ENCODE peak calls at places on chromosomes 12 and 14, in six cellular contexts. C is colonic mucosa, I is SK-N-SH, P is T-helper 17 cell, Z is uterus, H is ovary. X is an unnamed sample. For H3K9me3, the result is how much of the 10 kb centered on the place peaks cover.

GRCh38 chr14:90750701-90751100 is 65.5 kb downstream of the TTC7B start:
- DNase-seq in C (no peak), I (no peak), P (no peak), Z (no peak), H (no peak), X (no peak)

GRCh38 chr12:41943671-41944070 is 201.0 kb downstream of the GXYLT1 start:
- DNase-seq in C (no peak), I (no peak), P (no peak), Z (no peak), H (no peak), X (no peak)

GRCh38 chr14:101851716-101852395 is 90.3 kb downstream of the PPP2R5C start:
- DNase-seq in C (no peak), I (no peak), P (no peak), Z (no peak), H (no peak), X (no peak)

GRCh38 chr12:3186546-3187237 is 109.5 kb downstream of the TSPAN9 start:
- DNase-seq in C (no peak), I (no peak), P (no peak), Z (no peak), H (no peak), X (no peak)

GRCh38 chr12:26097046-26097878 is 27.6 kb downstream of the BHLHE41 start:
- DNase-seq in C (peak), I (peak), P (peak), Z (peak), H (peak), X (peak)

GRCh38 chr12:82357845-82358199 is 365 bp downstream of the CCDC59 start:
- DNase-seq in C (no peak), I (no peak), P (no peak), Z (no peak), H (no peak), X (no peak)

GRCh38 chr12:91126516-91126915 is 15.2 kb upstream of the LUM start:
- DNase-seq in C (no peak), I (no peak), P (no peak), Z (peak), H (no peak), X (no peak)

GRCh38 chr12:75315518-75315917 is 14.6 kb downstream of the CAPS2 start:
- DNase-seq in C (no peak), I (no peak), P (no peak), Z (no peak), H (no peak), X (no peak)

GRCh38 chr12:114625294-114625851 is 58.6 kb downstream of the TBX3 start:
- DNase-seq in C (peak), I (peak), P (no peak), Z (peak), H (no peak), X (peak)

GRCh38 chr14:67421356-67422224 is 9.6 kb upstream of the PLEK2 start:
- DNase-seq in C (no peak), I (no peak), P (no peak), Z (no peak), H (no peak), X (no peak)

GRCh38 chr12:39723831-39724230 is 104.2 kb upstream of the ABCD2 start:
- DNase-seq in C (no peak), I (no peak), P (no peak), Z (no peak), H (no peak), X (peak)

GRCh38 chr14:68008491-68008890 is 188.9 kb downstream of the RAD51B start:
- DNase-seq in C (no peak), I (no peak), P (no peak), Z (no peak), H (no peak), X (no peak)

GRCh38 chr12:123427036-123427769 is 9.3 kb downstream of the RILPL2 start:
- DNase-seq in C (no peak), I (no peak), P (peak), Z (no peak), H (no peak), X (no peak)

GRCh38 chr14:27668531-27668930 is 1070.7 kb upstream of the NOVA1 start:
- DNase-seq in C (no peak), I (no peak), P (no peak), Z (no peak), H (no peak), X (no peak)

GRCh38 chr12:27851311-27851710 is 71.3 kb upstream of the MANSC4 start:
- DNase-seq in C (no peak), I (no peak), P (no peak), Z (no peak), H (no peak), X (no peak)

GRCh38 chr14:39547845-39548244 is 115.6 kb upstream of the FBXO33 start:
- DNase-seq in C (no peak), I (no peak), P (no peak), Z (no peak), H (no peak), X (no peak)

DNA sequence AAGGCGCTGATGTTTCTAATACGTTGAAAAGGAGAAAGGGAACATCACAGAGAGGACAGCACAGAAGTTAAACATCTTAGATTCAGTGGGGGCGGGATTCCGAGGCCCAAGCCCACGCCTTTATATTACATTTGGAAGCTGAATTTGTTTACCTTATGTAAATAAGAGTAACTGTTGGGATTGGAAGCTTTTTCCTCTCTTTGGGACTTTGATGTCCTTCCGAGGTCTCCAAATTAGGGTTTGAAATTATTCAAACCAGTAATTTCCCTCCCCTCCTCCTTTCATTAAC is 6.4 kb downstream of the FOXA1 start:
- DNase-seq in C (peak), I (no peak), P (no peak), Z (no peak), H (no peak), X (no peak)
- H3K9me3 ChIP-seq in C (under half), I (under half), P (under half), Z (under half), H (under half), X (under half)

GRCh38 chr12:94640134-94640928 is 10.0 kb downstream of the TMCC3 start:
- DNase-seq in C (no peak), I (no peak), P (no peak), Z (no peak), H (no peak), X (no peak)

GRCh38 chr12:94641283-94641682 is 9.1 kb downstream of the TMCC3 start:
- DNase-seq in C (no peak), I (no peak), P (no peak), Z (no peak), H (no peak), X (no peak)

GRCh38 chr12:94644141-94644575 is 6.2 kb downstream of the TMCC3 start:
- DNase-seq in C (no peak), I (no peak), P (no peak), Z (no peak), H (no peak), X (no peak)

GRCh38 chr12:94644622-94645021 is 5.7 kb downstream of the TMCC3 start:
- DNase-seq in C (no peak), I (no peak), P (no peak), Z (no peak), H (no peak), X (no peak)

GRCh38 chr12:94643585-94643984 is 6.8 kb downstream of the TMCC3 start:
- DNase-seq in C (no peak), I (no peak), P (no peak), Z (no peak), H (no peak), X (no peak)
- H3K9me3 ChIP-seq in C (under half), I (under half), P (under half), Z (under half), H (under half), X (under half)

DNA sequence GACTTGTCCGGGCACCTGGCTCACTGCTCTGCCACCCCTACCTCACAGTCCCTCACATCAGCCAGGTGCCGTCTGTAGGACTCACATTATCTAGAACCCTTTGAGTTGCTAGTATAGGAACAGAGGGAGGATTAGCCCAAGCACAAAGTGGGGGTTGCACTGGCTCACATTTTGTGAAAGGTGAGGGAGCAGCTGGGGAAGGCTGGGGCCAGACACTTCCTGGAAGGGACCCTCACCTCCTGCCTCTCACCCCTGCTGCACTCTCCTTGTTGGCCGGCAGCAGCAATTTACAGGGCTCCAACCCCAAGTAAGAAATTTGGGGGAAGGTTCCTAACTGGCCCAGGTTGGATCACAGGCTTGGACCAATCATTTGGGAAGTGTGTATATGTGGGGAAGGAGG is 1031.6 kb downstream of the BCL11B start:
- DNase-seq in C (no peak), I (no peak), P (no peak), Z (no peak), H (no peak), X (no peak)
- H3K9me3 ChIP-seq in C (under half), I (under half), P (under half), Z (under half), H (under half), X (under half)

DNA sequence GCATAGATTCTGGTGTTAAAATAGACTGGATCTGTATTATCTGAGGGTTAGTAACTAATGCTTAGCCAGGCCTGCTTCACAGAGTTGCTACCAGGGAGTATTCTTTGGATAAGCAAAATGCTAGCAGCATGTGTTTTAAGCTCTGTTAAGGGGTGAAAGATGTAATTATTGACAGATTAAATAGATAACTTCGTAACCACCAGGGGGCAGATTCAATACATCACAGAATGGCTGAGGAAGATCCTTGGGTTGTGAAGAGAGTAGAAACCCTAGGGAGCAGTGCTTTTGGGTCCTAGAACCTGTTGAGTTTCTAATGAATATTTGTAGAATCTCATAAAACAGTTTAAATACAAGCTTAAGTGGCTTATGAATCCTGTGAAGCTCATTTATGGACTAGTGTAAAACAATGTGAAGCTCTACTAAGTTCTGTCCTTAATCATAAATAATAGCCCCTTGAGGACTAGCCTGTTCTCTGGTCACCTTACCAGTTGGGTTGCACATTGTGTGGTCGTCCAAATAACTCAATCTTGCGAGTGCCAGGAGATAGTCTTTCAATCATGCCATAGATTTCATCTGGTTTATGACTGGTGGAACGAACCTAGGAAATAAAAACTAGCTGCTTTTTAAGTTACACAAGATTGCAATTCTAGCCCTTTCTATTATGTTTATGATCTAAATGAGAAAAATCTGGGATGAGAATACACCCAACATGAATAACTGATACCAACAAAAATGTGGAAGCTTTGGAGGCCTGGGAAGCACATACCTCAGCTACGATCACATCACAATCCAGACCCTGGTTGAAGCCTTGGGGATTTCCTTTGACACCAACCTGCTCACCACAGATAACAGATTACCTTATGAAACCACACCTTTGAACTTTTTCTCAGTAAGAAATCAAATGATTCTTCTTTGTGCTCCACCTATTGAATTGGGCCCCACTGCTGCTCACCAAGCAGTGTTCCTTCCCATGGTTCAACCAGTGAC is 12.3 kb downstream of the METTL3 start:
- DNase-seq in C (no peak), I (peak), P (peak), Z (no peak), H (no peak), X (peak)
- H3K9me3 ChIP-seq in C (under half), I (under half), P (under half), Z (under half), H (under half), X (under half)

GRCh38 chr12:4447151-4447550 is 1.5 kb upstream of the FGF6 start:
- DNase-seq in C (no peak), I (no peak), P (no peak), Z (no peak), H (no peak), X (peak)

GRCh38 chr12:4445156-4446020 is at the start of gene FGF6:
- DNase-seq in C (no peak), I (no peak), P (no peak), Z (no peak), H (no peak), X (peak)

GRCh38 chr12:4448376-4448775 is 2.8 kb upstream of the FGF6 start:
- DNase-seq in C (no peak), I (no peak), P (no peak), Z (no peak), H (no peak), X (no peak)

GRCh38 chr12:4444031-4444430 is 1.6 kb downstream of the FGF6 start:
- DNase-seq in C (peak), I (no peak), P (no peak), Z (no peak), H (no peak), X (no peak)

GRCh38 chr12:4446335-4446734 is 720 bp upstream of the FGF6 start:
- DNase-seq in C (no peak), I (no peak), P (no peak), Z (no peak), H (no peak), X (peak)
- H3K9me3 ChIP-seq in C (under half), I (under half), P (under half), Z (under half), H (under half), X (under half)

GRCh38 chr14:106500571-106500970 is 974.2 kb downstream of the TMEM121 start:
- DNase-seq in C (no peak), I (no peak), P (no peak), Z (no peak), H (no peak), X (no peak)

GRCh38 chr14:106507354-106507753 is 981.0 kb downstream of the TMEM121 start:
- DNase-seq in C (no peak), I (no peak), P (no peak), Z (no peak), H (no peak), X (no peak)

GRCh38 chr14:106506901-106507305 is 980.5 kb downstream of the TMEM121 start:
- DNase-seq in C (peak), I (no peak), P (peak), Z (no peak), H (no peak), X (no peak)

DNA sequence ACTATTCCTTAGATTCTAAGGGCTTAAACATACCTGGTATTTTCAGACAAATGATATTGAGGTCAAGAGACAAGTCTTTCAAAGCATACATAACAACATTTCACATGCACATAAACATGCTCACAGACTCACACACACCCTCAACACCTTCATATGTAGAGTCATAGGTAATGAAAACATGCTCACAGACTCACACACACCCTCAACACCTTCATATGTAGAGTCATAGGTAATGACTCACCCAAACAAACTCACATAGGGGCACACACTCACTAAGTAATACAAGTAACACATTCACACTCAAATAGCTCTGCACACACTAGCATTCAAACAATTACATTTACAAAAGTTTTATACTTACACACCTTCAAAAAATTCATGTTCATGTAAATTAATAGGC is 975.5 kb downstream of the TMEM121 start:
- DNase-seq in C (no peak), I (no peak), P (no peak), Z (no peak), H (no peak), X (no peak)
- H3K9me3 ChIP-seq in C (under half), I (under half), P (under half), Z (under half), H (under half), X (half or more)

DNA sequence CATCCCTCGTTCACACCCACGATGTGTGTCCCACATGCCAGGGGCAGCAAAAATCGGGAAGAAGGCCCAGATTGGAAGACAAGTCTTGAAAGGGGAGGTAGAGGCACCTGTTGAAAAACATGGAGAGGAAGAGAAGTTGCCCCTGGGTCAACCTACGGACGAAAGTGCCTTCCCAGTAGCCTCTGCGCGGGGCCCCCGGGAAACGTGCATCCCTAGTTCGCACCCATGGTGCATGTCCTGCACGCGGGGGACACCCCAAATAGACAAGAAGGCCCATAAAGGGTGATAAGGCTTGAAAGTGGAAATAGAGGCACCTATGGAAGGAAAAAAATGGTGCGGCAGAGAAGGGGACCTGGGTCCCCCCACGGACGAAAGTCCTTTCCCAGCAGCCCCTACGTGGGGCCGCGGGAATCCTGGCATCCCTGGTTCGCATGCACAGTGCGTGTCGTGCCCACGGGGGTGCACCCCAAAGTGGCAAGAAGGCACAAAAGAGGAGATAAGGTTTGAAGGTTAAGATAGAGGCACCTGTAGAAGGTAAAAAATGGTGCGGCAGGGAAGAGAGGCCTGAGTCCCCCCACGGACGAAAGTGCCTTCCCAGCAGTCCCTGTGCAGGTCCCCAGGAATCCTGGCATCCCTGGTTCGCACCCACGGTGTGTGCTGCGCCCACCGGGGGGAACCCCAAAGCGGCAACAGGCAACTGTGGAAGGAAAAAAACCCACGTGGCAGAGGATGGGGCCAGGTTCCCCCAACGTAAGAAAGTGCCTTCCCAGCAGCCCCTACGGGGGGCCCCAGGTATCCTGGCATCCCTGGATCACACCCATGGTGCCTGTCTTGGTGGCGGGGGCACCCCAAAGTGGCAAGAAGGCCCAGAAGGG is 278.3 kb downstream of the ALG10 start:
- DNase-seq in C (no peak), I (no peak), P (no peak), Z (no peak), H (no peak), X (no peak)
- H3K9me3 ChIP-seq in C (under half), I (under half), P (under half), Z (under half), H (under half), X (half or more)

DNA sequence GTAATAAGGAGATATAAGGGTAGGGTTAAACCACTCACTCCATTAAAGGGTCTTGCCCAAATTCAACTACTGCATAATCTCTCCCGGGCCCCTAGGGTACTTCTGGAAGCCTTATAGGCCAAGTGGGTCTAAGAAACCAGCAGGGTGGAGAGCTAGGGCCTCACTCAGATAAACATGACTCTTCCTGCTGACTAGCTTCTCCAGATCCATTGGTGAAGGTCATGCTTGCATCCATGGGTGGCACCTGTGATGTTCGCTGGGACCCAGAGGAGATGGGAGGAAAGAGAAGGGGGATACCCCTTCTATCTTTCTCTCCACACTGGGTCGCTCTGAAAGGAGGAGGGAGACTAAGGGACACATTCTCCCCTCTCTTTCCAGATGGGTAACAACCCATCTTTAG is 36.1 kb upstream of the HIGD1C start:
- DNase-seq in C (no peak), I (no peak), P (no peak), Z (no peak), H (no peak), X (no peak)
- H3K9me3 ChIP-seq in C (under half), I (under half), P (under half), Z (under half), H (under half), X (half or more)